ENCODE peak calls at places on chromosomes 12 and 14, in four cellular contexts. One of them, this sample, is unnamed.

GRCh38 chr12:3316776-3317480 is 174.1 kb upstream of the PRMT8 start:
- DNase-seq in NCI-H2107: no peak
- DNase-seq in GM04503: no peak
- DNase-seq in transverse colon: no peak
- DNase-seq in this sample: peak

GRCh38 chr14:101975231-101975630 is 10.9 kb downstream of the DYNC1H1 start:
- DNase-seq in NCI-H2107: no peak
- DNase-seq in GM04503: no peak
- DNase-seq in transverse colon: no peak
- DNase-seq in this sample: no peak

GRCh38 chr14:96997269-96997668 is 200.1 kb downstream of the VRK1 start:
- DNase-seq in NCI-H2107: no peak
- DNase-seq in GM04503: no peak
- DNase-seq in transverse colon: no peak
- DNase-seq in this sample: no peak

GRCh38 chr12:64983771-64984170 is 137.3 kb downstream of the WIF1 start:
- DNase-seq in NCI-H2107: no peak
- DNase-seq in GM04503: no peak
- DNase-seq in transverse colon: no peak
- DNase-seq in this sample: no peak

GRCh38 chr12:57546438-57547365 is at the start of gene DCTN2:
- DNase-seq in NCI-H2107: peak
- DNase-seq in GM04503: peak
- DNase-seq in transverse colon: peak
- DNase-seq in this sample: peak

GRCh38 chr12:2179953-2180736 is 127.4 kb downstream of the CACNA1C start:
- DNase-seq in NCI-H2107: no peak
- DNase-seq in GM04503: peak
- DNase-seq in transverse colon: peak
- DNase-seq in this sample: no peak

GRCh38 chr12:92562063-92562734 is 140.6 kb upstream of the PLEKHG7 start:
- DNase-seq in NCI-H2107: no peak
- DNase-seq in GM04503: no peak
- DNase-seq in transverse colon: no peak
- DNase-seq in this sample: no peak

GRCh38 chr12:80352476-80352875 is 91.6 kb upstream of the PTPRQ start:
- DNase-seq in NCI-H2107: no peak
- DNase-seq in GM04503: no peak
- DNase-seq in transverse colon: no peak
- DNase-seq in this sample: no peak

GRCh38 chr14:29442720-29443119 is 484.9 kb downstream of the PRKD1 start:
- DNase-seq in NCI-H2107: no peak
- DNase-seq in GM04503: peak
- DNase-seq in transverse colon: no peak
- DNase-seq in this sample: no peak

GRCh38 chr12:31594681-31595080 is 3.7 kb upstream of the DENND5B start:
- DNase-seq in NCI-H2107: no peak
- DNase-seq in GM04503: peak
- DNase-seq in transverse colon: no peak
- DNase-seq in this sample: no peak

GRCh38 chr14:61933021-61933420 is 170.8 kb downstream of the SNAPC1 start:
- DNase-seq in NCI-H2107: no peak
- DNase-seq in GM04503: no peak
- DNase-seq in transverse colon: no peak
- DNase-seq in this sample: no peak

GRCh38 chr14:73815849-73816816 is 35.5 kb upstream of the PTGR2 start:
- DNase-seq in NCI-H2107: no peak
- DNase-seq in GM04503: no peak
- DNase-seq in transverse colon: no peak
- DNase-seq in this sample: no peak

GRCh38 chr12:108700833-108701450 is 30.4 kb downstream of the CORO1C start:
- DNase-seq in NCI-H2107: no peak
- DNase-seq in GM04503: no peak
- DNase-seq in transverse colon: no peak
- DNase-seq in this sample: peak

GRCh38 chr12:120798696-120799095 is 73.1 kb downstream of the ACADS start:
- DNase-seq in NCI-H2107: peak
- DNase-seq in GM04503: no peak
- DNase-seq in transverse colon: no peak
- DNase-seq in this sample: no peak

GRCh38 chr12:53325539-53326061 is 4.2 kb upstream of the AAAS start:
- DNase-seq in NCI-H2107: no peak
- DNase-seq in GM04503: no peak
- DNase-seq in transverse colon: peak
- DNase-seq in this sample: no peak

GRCh38 chr12:23354800-23355199 is 594.7 kb downstream of the SOX5 start:
- DNase-seq in NCI-H2107: no peak
- DNase-seq in GM04503: no peak
- DNase-seq in transverse colon: no peak
- DNase-seq in this sample: no peak

GRCh38 chr12:75642226-75642625 is 130.8 kb upstream of the KRR1 start:
- DNase-seq in NCI-H2107: no peak
- DNase-seq in GM04503: no peak
- DNase-seq in transverse colon: no peak
- DNase-seq in this sample: no peak

GRCh38 chr12:110249716-110250225 is 31.3 kb upstream of the ATP2A2 start:
- DNase-seq in NCI-H2107: no peak
- DNase-seq in GM04503: no peak
- DNase-seq in transverse colon: peak
- DNase-seq in this sample: no peak

GRCh38 chr14:65411656-65412188 is 808 bp upstream of the FUT8 start:
- DNase-seq in NCI-H2107: peak
- DNase-seq in GM04503: peak
- DNase-seq in transverse colon: peak
- DNase-seq in this sample: peak

GRCh38 chr12:67827820-67828383 is 161.3 kb upstream of the IFNG-AS1 start:
- DNase-seq in NCI-H2107: no peak
- DNase-seq in GM04503: peak
- DNase-seq in transverse colon: peak
- DNase-seq in this sample: no peak

GRCh38 chr14:95979339-95980042 is 59.7 kb upstream of the C14orf132 start:
- DNase-seq in NCI-H2107: no peak
- DNase-seq in GM04503: no peak
- DNase-seq in transverse colon: no peak
- DNase-seq in this sample: no peak

GRCh38 chr12:27382126-27382795 is 49.6 kb downstream of the BMAL2 start:
- DNase-seq in NCI-H2107: no peak
- DNase-seq in GM04503: peak
- DNase-seq in transverse colon: no peak
- DNase-seq in this sample: no peak

This sample was measured in NCI-H510A.